ENCODE peak calls at places on chromosomes 13 and 19, in six cellular contexts. C is CD8-positive, alpha-beta memory T cell; S is fibroblast of the aortic adventitia; K is AG04449; X is HL-60; W is stomach. J is an unnamed sample.

GRCh38 chr13:109773276-109773675 is 13.1 kb downstream of the IRS2 start:
- DNase-seq in W (no peak), K (no peak), S (no peak), X (no peak), C (no peak), J (no peak)

GRCh38 chr19:46181386-46181774 is 33.3 kb downstream of the IGFL2 start:
- DNase-seq in C (no peak), X (no peak), S (peak; percentile 47), W (no peak), K (no peak), J (peak; percentile 16)

GRCh38 chr19:29497686-29498436 is 27.9 kb upstream of the VSTM2B start:
- DNase-seq in W (no peak), S (no peak), X (no peak), C (no peak), K (no peak), J (no peak)

GRCh38 chr13:73467103-73467502 is 408.3 kb downstream of the KLF5 start:
- DNase-seq in K (no peak), C (no peak), W (no peak), X (no peak), S (peak; percentile 65), J (peak; percentile 27)

GRCh38 chr13:77729502-77730221 is 32.2 kb downstream of the SLAIN1 start:
- DNase-seq in X (no peak), W (no peak), S (no peak), C (no peak), K (no peak), J (no peak)

GRCh38 chr13:33281951-33282595 is 3.5 kb downstream of the STARD13 start:
- DNase-seq in S (peak; percentile 47), X (no peak), C (no peak), K (no peak), W (no peak), J (peak; percentile 52)

GRCh38 chr19:31408460-31409124 is 59.4 kb upstream of the TSHZ3 start:
- DNase-seq in X (no peak), W (no peak), K (peak; percentile 61), S (peak; percentile 98), C (no peak), J (peak; percentile 69)

GRCh38 chr13:29496241-29496712 is 99.2 kb downstream of the SLC7A1 start:
- DNase-seq in K (no peak), X (peak; percentile 92), W (peak; percentile 52), S (no peak), C (no peak), J (no peak)

GRCh38 chr19:29442094-29442493 is 83.7 kb upstream of the VSTM2B start:
- DNase-seq in K (no peak), S (no peak), C (no peak), W (no peak), X (no peak), J (no peak)

GRCh38 chr19:751501-752341 is 809 bp downstream of the MISP start:
- DNase-seq in W (peak; percentile 58), K (peak; percentile 14), X (no peak), C (no peak), S (peak; percentile 81), J (peak; percentile 51)

GRCh38 chr19:49889687-49890348 is 6.9 kb downstream of the IL4I1 start:
- DNase-seq in X (peak; percentile 61), K (no peak), S (peak; percentile 63), W (peak; percentile 77), C (peak; percentile 64), J (peak; percentile 24)

GRCh38 chr19:5542665-5543064 is 25.1 kb downstream of the TINCR start:
- DNase-seq in C (no peak), K (no peak), S (no peak), X (no peak), W (no peak), J (no peak)

GRCh38 chr19:5949792-5950305 is 28.1 kb downstream of the RANBP3 start:
- DNase-seq in X (no peak), C (no peak), W (peak; percentile 76), K (no peak), S (no peak), J (no peak)

GRCh38 chr13:77749481-77749880 is 52.0 kb downstream of the SLAIN1 start:
- DNase-seq in X (no peak), C (no peak), S (no peak), K (no peak), W (no peak), J (no peak)

GRCh38 chr13:44903596-44903995 is 85.7 kb downstream of the NUFIP1 start:
- DNase-seq in K (no peak), C (no peak), S (peak; percentile 95), X (no peak), W (peak; percentile 58), J (peak; percentile 93)

GRCh38 chr19:31271569-31271911 is 77.7 kb downstream of the TSHZ3 start:
- DNase-seq in C (no peak), W (no peak), K (no peak), S (no peak), X (no peak), J (no peak)

GRCh38 chr13:110216403-110217041 is 90.4 kb downstream of the COL4A1 start:
- DNase-seq in S (peak; percentile 81), W (no peak), K (no peak), C (no peak), X (no peak), J (peak; percentile 61)

DNA sequence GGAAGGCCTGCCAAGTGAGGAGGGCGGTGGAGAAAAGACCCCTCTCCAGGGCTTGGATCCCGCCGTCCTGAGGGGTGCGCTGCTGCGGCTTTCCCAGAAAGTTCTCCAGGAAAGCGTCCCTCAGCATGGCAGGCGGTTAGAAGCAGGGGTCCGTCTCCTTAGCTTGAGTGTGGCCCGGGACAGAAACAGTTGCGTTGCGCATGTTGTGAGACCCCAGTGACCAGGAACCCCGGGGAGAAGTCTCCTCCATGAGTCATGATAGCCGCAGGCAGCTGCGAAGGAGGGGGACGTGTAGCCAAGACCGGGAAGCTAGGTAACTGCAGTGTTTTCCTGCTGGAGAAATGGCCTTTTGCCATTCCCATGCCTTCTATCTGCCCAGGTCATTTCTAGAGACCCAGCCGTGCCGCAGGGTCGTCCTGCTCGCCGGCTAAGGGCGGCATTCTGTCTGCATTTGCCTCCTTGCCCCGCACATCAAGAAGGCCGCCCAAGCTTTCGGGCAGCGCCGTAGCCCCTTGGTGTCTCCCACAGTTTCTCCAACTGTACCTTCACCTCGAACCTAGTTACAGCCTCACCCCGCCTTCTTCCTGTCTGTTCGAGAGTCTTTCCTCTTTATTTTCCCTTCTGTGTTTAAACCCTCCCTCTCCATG is 64.3 kb downstream of the TM9SF2 start:
- DNase-seq in C (no peak), W (no peak), X (no peak), S (no peak), K (no peak), J (no peak)
- H3K4me3 ChIP-seq in C (no peak overlapping the region), W (no peak overlapping the region), X (no peak overlapping the region), S (no peak overlapping the region), K (no peak overlapping the region), J (no peak overlapping the region)

GRCh38 chr19:13096968-13097330 is 5.7 kb downstream of the LYL1 start:
- DNase-seq in C (no peak), W (no peak), S (no peak), X (no peak), K (no peak), J (no peak)
- H3K4me3 ChIP-seq in C (no peak overlapping the region), W (peak overlapping the region; percentile 46), S (no peak overlapping the region), X (no peak overlapping the region), K (no peak overlapping the region), J (no peak overlapping the region)

GRCh38 chr19:35052599-35053190 is 11.2 kb downstream of the HPN start:
- DNase-seq in W (no peak), K (no peak), S (no peak), C (no peak), X (no peak), J (no peak)

GRCh38 chr19:35051796-35052195 is 10.3 kb downstream of the HPN start:
- DNase-seq in W (no peak), X (no peak), C (no peak), S (no peak), K (no peak), J (no peak)

GRCh38 chr19:35048911-35049411 is 7.4 kb downstream of the HPN start:
- DNase-seq in S (no peak), W (peak; percentile 78), C (no peak), K (no peak), X (no peak), J (no peak)

GRCh38 chr19:35046461-35046860 is 4.9 kb downstream of the HPN start:
- DNase-seq in X (no peak), S (no peak), W (peak; percentile 43), K (no peak), C (no peak), J (no peak)

GRCh38 chr19:35049456-35049855 is 7.9 kb downstream of the HPN start:
- DNase-seq in K (no peak), X (no peak), W (no peak), C (no peak), S (no peak), J (no peak)
- H3K4me3 ChIP-seq in K (no peak overlapping the region), X (no peak overlapping the region), W (no peak overlapping the region), C (no peak overlapping the region), S (no peak overlapping the region), J (no peak overlapping the region)

GRCh38 chr19:12681074-12681987 is at the start of gene DHPS:
- DNase-seq in X (peak; percentile 97), K (peak; percentile 89), W (peak; percentile 95), C (peak; percentile 88), S (peak; percentile 98), J (peak; percentile 91)

GRCh38 chr19:12676384-12676792 is 5.3 kb downstream of the DHPS start:
- DNase-seq in W (peak; percentile 85), K (no peak), X (peak; percentile 89), S (peak; percentile 71), C (peak; percentile 76), J (no peak)

GRCh38 chr19:12676928-12677327 is 4.8 kb downstream of the DHPS start:
- DNase-seq in S (no peak), K (no peak), W (no peak), C (no peak), X (no peak), J (no peak)

GRCh38 chr19:12675940-12676339 is 5.7 kb downstream of the DHPS start:
- DNase-seq in K (no peak), C (no peak), S (no peak), W (no peak), X (no peak), J (no peak)

DNA sequence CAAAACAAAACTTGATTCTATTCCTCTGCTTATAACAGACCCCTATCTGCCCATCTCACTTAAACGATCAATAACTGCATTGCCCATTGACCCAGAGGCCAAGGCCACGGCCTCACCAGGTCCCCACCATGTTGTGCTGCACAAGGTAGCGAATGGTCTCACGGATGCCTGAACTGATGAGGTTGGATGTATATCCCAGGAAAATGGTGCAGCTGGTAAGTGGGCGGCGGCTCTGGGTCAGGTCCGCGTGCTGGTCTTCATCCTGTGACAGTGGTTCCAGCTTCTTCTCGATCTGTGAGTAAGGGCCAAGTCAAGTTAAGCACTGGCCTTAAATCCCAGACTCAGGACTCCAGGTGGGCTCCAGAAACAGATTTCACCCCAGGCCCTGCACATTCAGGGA is 1.6 kb downstream of the DHPS start:
- DNase-seq in W (no peak), X (no peak), K (no peak), S (no peak), C (no peak), J (no peak)
- H3K4me3 ChIP-seq in W (peak overlapping the region; percentile 98), X (no peak overlapping the region), K (no peak overlapping the region), S (no peak overlapping the region), C (no peak overlapping the region), J (no peak overlapping the region)

GRCh38 chr19:4389511-4390016 is 10.8 kb downstream of the SH3GL1 start:
- DNase-seq in X (no peak), C (no peak), S (no peak), K (no peak), W (no peak), J (no peak)
- H3K4me3 ChIP-seq in X (no peak overlapping the region), C (no peak overlapping the region), S (peak overlapping the region; percentile 22), K (no peak overlapping the region), W (peak overlapping the region; percentile 22), J (no peak overlapping the region)